ENCODE peak calls at places on chromosomes 11 and 22, in six cellular contexts. L, D, T, B, V and F are unnamed samples.

GRCh38 chr11:2789791-2790580 is 90.2 kb upstream of the KCNQ1OT1 start:
- DNase-seq in L (no peak), D (no peak), T (no peak), B (peak; percentile 8), V (no peak), F (no peak)

GRCh38 chr11:44680982-44681597 is 45.7 kb upstream of the TSPAN18 start:
- DNase-seq in L (no peak), D (peak; percentile 50), T (no peak), B (no peak), V (no peak), F (peak; percentile 3)

GRCh38 chr11:37572491-37573171 is 974.6 kb upstream of the RAG2 start:
- DNase-seq in L (no peak), D (no peak), T (no peak), B (no peak), V (no peak), F (no peak)

GRCh38 chr11:10201343-10201742 is 92.7 kb downstream of the SBF2 start:
- DNase-seq in L (no peak), D (no peak), T (no peak), B (no peak), V (no peak), F (no peak)

GRCh38 chr11:114215871-114216803 is 80.1 kb upstream of the NNMT start:
- DNase-seq in L (no peak), D (no peak), T (no peak), B (no peak), V (no peak), F (no peak)

GRCh38 chr11:128616158-128616557 is 28.8 kb upstream of the ETS1 start:
- DNase-seq in L (no peak), D (no peak), T (no peak), B (no peak), V (no peak), F (no peak)

GRCh38 chr22:27512283-27512761 is 289.2 kb downstream of the MN1 start:
- DNase-seq in L (no peak), D (peak; percentile 94), T (no peak), B (no peak), V (peak; percentile 79), F (peak; percentile 12)

GRCh38 chr11:116696381-116696941 is 76.3 kb downstream of the BUD13 start:
- DNase-seq in L (no peak), D (peak; percentile 19), T (no peak), B (no peak), V (no peak), F (peak; percentile 13)

GRCh38 chr22:40628354-40629042 is 8.0 kb downstream of the MRTFA start:
- DNase-seq in L (no peak), D (peak; percentile 59), T (no peak), B (no peak), V (no peak), F (peak; percentile 79)

GRCh38 chr22:28899199-28899853 is 16.0 kb downstream of the ZNRF3 start:
- DNase-seq in L (no peak), D (no peak), T (no peak), B (no peak), V (no peak), F (peak; percentile 66)

GRCh38 chr11:32895471-32895870 is 2.9 kb downstream of the QSER1 start:
- DNase-seq in L (no peak), D (no peak), T (no peak), B (no peak), V (no peak), F (peak; percentile 18)

GRCh38 chr22:37033605-37034430 is 14.3 kb downstream of the MPST start:
- DNase-seq in L (no peak), D (no peak), T (no peak), B (no peak), V (no peak), F (no peak)

GRCh38 chr22:35383679-35384071 is 2.8 kb downstream of the HMOX1 start:
- DNase-seq in L (no peak), D (no peak), T (no peak), B (no peak), V (no peak), F (no peak)

GRCh38 chr11:35099278-35100018 is 39.5 kb upstream of the CD44 start:
- DNase-seq in L (no peak), D (peak; percentile 77), T (no peak), B (no peak), V (no peak), F (peak; percentile 21)

GRCh38 chr22:24061124-24061684 is 50.1 kb downstream of the CABIN1 start:
- DNase-seq in L (no peak), D (no peak), T (no peak), B (no peak), V (no peak), F (no peak)

GRCh38 chr11:128213461-128213860 is 373.9 kb downstream of the ETS1 start:
- DNase-seq in L (no peak), D (no peak), T (no peak), B (no peak), V (no peak), F (no peak)

GRCh38 chr11:67563354-67564114 is 20.1 kb upstream of the GSTP1 start:
- DNase-seq in L (no peak), D (peak; percentile 91), T (no peak), B (no peak), V (peak; percentile 69), F (peak; percentile 99)

GRCh38 chr11:62553839-62554361 is 7.3 kb upstream of the AHNAK start:
- DNase-seq in L (no peak), D (peak; percentile 98), T (no peak), B (no peak), V (peak; percentile 61), F (peak; percentile 95)

GRCh38 chr11:68542617-68543016 is 82.1 kb downstream of the PPP6R3 start:
- DNase-seq in L (no peak), D (peak; percentile 92), T (no peak), B (no peak), V (peak; percentile 82), F (peak; percentile 93)

GRCh38 chr11:19602906-19603305 is 109.7 kb upstream of the NAV2 start:
- DNase-seq in L (no peak), D (peak; percentile 18), T (no peak), B (no peak), V (no peak), F (no peak)